ENCODE peak calls at places on chromosomes 3 and 15, in four cellular contexts. G, J, H and W are unnamed samples.
A peak's percentile ranks its signal among the peaks of the same experiment; 100 is the strongest.

GRCh38 chr3:46119709-46120498 is 88.2 kb downstream of the CCR1 start:
- DNase-seq in G (no peak), J (no peak), H (no peak), W (no peak)

GRCh38 chr3:179148446-179149238 is 485 bp downstream of the PIK3CA start:
- DNase-seq in G (peak; percentile 65), J (peak; percentile 43), H (peak; percentile 67), W (peak; percentile 51)

GRCh38 chr15:81747026-81747425 is 298.8 kb downstream of the MEX3B start:
- DNase-seq in G (no peak), J (no peak), H (no peak), W (no peak)

GRCh38 chr3:62873672-62874397 is 1.4 kb downstream of the CADPS start:
- DNase-seq in G (peak; percentile 86), J (peak; percentile 89), H (no peak), W (peak; percentile 16)

GRCh38 chr15:41936649-41937567 is 35.4 kb downstream of the EHD4 start:
- DNase-seq in G (no peak), J (no peak), H (no peak), W (peak; percentile 61)

GRCh38 chr3:85516146-85516545 is 557.4 kb downstream of the CADM2 start:
- DNase-seq in G (no peak), J (no peak), H (no peak), W (no peak)

GRCh38 chr15:62821384-62822131 is 221.0 kb upstream of the TPM1 start:
- DNase-seq in G (no peak), J (no peak), H (no peak), W (no peak)

GRCh38 chr15:56242576-56243116 is 1.0 kb downstream of the RFX7 start:
- DNase-seq in G (peak; percentile 72), J (no peak), H (no peak), W (no peak)

GRCh38 chr15:37823601-37824275 is 110.7 kb upstream of the TMCO5A start:
- DNase-seq in G (no peak), J (no peak), H (no peak), W (no peak)

GRCh38 chr3:143970773-143971366 is 753 bp upstream of the DIPK2A start:
- DNase-seq in G (peak; percentile 84), J (peak; percentile 75), H (peak; percentile 82), W (peak; percentile 55)

GRCh38 chr3:195065142-195065863 is 205.7 kb downstream of the XXYLT1 start:
- DNase-seq in G (no peak), J (no peak), H (no peak), W (no peak)

GRCh38 chr15:93270937-93271472 is 182.0 kb upstream of the RGMA start:
- DNase-seq in G (no peak), J (no peak), H (no peak), W (no peak)

GRCh38 chr3:14725015-14725431 is 50.1 kb downstream of the C3orf20 start:
- DNase-seq in G (no peak), J (no peak), H (no peak), W (no peak)

GRCh38 chr3:66138336-66139234 is 82.2 kb upstream of the SLC25A26 start:
- DNase-seq in G (peak; percentile 65), J (peak; percentile 68), H (no peak), W (peak; percentile 49)

GRCh38 chr15:101320501-101321052 is 25.5 kb upstream of the SNRPA1 start:
- DNase-seq in G (no peak), J (peak; percentile 64), H (no peak), W (peak; percentile 68)

GRCh38 chr3:96331341-96331740 is 483.1 kb upstream of the EPHA6 start:
- DNase-seq in G (no peak), J (no peak), H (no peak), W (no peak)

GRCh38 chr3:17645074-17645698 is 97.2 kb downstream of the TBC1D5 start:
- DNase-seq in G (no peak), J (no peak), H (no peak), W (no peak)

GRCh38 chr3:126287536-126288181 is 69.5 kb downstream of the KLF15 start:
- DNase-seq in G (peak; percentile 64), J (peak; percentile 73), H (no peak), W (no peak)

GRCh38 chr15:33402640-33403039 is 91.9 kb downstream of the RYR3 start:
- DNase-seq in G (no peak), J (no peak), H (no peak), W (no peak)

GRCh38 chr15:88785217-88785616 is 18.0 kb upstream of the ACAN start:
- DNase-seq in G (no peak), J (no peak), H (no peak), W (no peak)

GRCh38 chr3:111473550-111473949 is 68.4 kb upstream of the CD96 start:
- DNase-seq in G (peak; percentile 70), J (peak; percentile 42), H (no peak), W (no peak)

GRCh38 chr15:72249138-72249825 is 18.3 kb upstream of the PKM start:
- DNase-seq in G (no peak), J (no peak), H (no peak), W (no peak)

GRCh38 chr3:129001101-129001816 is at the start of gene EFCC1:
- DNase-seq in G (peak; percentile 53), J (peak; percentile 72), H (no peak), W (no peak)

GRCh38 chr3:106185949-106186348 is 317.1 kb upstream of the CBLB start:
- DNase-seq in G (no peak), J (no peak), H (no peak), W (no peak)

GRCh38 chr3:184178522-184179138 is 4.0 kb downstream of the AP2M1 start:
- DNase-seq in G (no peak), J (no peak), H (no peak), W (no peak)

GRCh38 chr15:70726753-70727152 is 36.6 kb downstream of the UACA start:
- DNase-seq in G (no peak), J (no peak), H (no peak), W (no peak)

GRCh38 chr3:47370887-47371697 is 9.7 kb upstream of the PTPN23 start:
- DNase-seq in G (no peak), J (peak; percentile 57), H (no peak), W (peak; percentile 84)

GRCh38 chr15:89845305-89845893 is 30.7 kb upstream of the ANPEP start:
- DNase-seq in G (no peak), J (no peak), H (no peak), W (no peak)

GRCh38 chr3:132421832-132422231 is 4.5 kb downstream of the DNAJC13 start:
- DNase-seq in G (no peak), J (no peak), H (no peak), W (no peak)

GRCh38 chr3:38587548-38588131 is 61.8 kb downstream of the SCN5A start:
- DNase-seq in G (no peak), J (no peak), H (peak; percentile 6), W (no peak)

GRCh38 chr3:127487196-127487595 is 103.3 kb downstream of the TPRA1 start:
- DNase-seq in G (no peak), J (no peak), H (no peak), W (no peak)

GRCh38 chr3:172225215-172225707 is 185.9 kb downstream of the FNDC3B start:
- DNase-seq in G (no peak), J (no peak), H (no peak), W (no peak)

GRCh38 chr3:4895848-4896247 is 83.4 kb upstream of the BHLHE40 start:
- DNase-seq in G (no peak), J (no peak), H (no peak), W (no peak)

GRCh38 chr3:117788086-117788485 is 1078.5 kb downstream of the TUSC7 start:
- DNase-seq in G (no peak), J (no peak), H (no peak), W (no peak)

GRCh38 chr3:134161817-134162396 is 88.8 kb downstream of the RYK start:
- DNase-seq in G (no peak), J (peak; percentile 45), H (no peak), W (no peak)

DNA sequence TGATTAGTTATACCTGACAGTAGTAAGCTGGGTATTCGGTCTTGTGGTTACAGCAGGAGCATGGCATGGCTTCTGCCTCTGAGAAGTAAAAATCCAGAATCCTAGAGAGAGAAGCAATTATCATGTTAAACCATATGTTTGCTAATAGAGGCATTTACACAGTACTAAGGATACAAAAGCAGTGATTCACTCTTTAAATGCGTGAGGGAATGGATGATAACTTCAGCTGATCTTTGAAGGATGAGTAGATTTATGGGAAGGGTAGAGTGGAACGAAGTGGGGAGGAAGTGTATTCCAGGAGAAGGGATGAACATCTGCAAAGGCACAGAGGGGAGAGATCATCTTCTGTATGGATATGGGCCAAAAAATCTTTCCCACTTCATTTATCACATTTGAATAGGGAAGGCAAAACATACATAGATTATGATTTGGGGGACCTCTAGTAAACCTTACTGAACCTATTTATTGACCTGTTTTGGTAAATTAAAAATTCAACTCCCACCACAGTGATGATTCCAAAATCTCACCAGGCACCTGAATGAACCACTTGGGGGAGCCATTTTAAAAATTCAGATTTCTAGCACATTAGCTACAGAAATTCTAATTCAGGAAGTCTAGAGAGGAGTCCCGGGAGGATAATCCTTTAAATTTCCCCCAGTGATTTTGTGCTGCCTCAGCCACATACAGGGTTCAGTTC is 35.1 kb downstream of the IGSF10 start:
- DNase-seq in G (no peak), J (no peak), H (no peak), W (peak; percentile 25)
- TF ChIP-seq CTCF in G (peak; percentile 47), J (no peak), H (no peak), W (no peak)

GRCh38 chr15:55007561-55007960 is 189.2 kb downstream of the RSL24D1 start:
- DNase-seq in G (no peak), J (no peak), H (no peak), W (no peak)
- TF ChIP-seq CTCF in G (no peak), J (no peak), H (no peak), W (no peak)

DNA sequence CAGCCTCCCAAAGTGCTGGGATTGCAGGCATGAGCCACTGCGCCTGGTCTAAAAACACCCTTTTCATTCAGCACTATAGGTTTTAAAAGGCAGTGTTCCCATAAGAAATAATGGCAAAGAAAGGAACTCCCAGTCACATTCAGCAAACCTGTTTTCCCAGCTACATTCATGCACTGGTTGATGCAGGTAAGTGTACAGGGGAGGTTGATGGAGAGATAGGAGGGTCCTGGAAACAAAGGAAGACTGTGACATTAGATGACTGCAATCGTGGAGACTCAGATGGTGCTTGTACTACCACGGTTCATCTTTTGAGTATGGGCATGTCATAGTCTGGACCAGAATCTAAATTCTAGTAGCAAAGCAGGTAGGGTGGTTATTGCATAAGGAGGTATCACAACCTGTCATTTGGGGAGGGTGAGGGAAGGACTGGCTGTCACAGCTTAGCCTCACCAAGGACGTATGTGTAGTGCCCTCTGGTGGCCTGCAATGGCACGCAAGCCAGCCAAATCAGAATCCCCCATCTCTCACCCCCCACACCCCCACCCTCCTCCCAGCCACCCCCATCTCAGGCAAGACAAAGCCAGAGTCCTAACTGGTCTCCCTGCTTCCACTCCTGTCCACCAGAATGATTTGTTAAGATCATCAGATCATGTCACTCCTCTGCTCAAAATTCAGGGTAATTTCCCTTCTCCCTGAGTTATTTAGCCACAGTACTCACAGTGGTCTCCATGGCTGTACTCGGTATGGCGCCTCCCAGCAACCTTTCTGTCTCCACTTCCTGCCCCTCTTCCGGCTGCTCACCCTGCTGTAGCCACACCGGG is 28.8 kb upstream of the UBL7 start:
- DNase-seq in G (peak; percentile 83), J (peak; percentile 84), H (peak; percentile 60), W (peak; percentile 82)
- TF ChIP-seq CTCF in G (peak; percentile 67), J (peak; percentile 78), H (peak; percentile 25), W (peak; percentile 76)

GRCh38 chr3:52234516-52235447 is 4.2 kb downstream of the TWF2 start:
- DNase-seq in G (no peak), J (no peak), H (no peak), W (no peak)
- TF ChIP-seq CTCF in G (no peak), J (no peak), H (no peak), W (no peak)

GRCh38 chr15:92200891-92201290 is 192.8 kb upstream of the ST8SIA2 start:
- DNase-seq in G (no peak), J (no peak), H (no peak), W (no peak)

GRCh38 chr15:92205255-92205739 is 188.4 kb upstream of the ST8SIA2 start:
- DNase-seq in G (no peak), J (peak; percentile 41), H (no peak), W (no peak)
- TF ChIP-seq CTCF in G (no peak), J (no peak), H (no peak), W (no peak)